ENCODE peak calls at places on chromosomes 12 and 14, in seven cellular contexts. C is activated CD8-positive, alpha-beta memory T cell treated with anti-CD3 and anti-CD28 coated beads, Interleukin-2, amount 10 ng/mL, durations not matched to agents 7 days and 5 days; E is heart right ventricle; W is left cardiac atrium; F is stimulated activated naive CD8-positive, alpha-beta T cell treated with anti-CD3 and anti-CD28 coated beads, Interleukin-15, Interleukin-2, amounts not matched to agents 100 U/mL and 50 U/mL, for 24 hours; U is activated CD8-positive, alpha-beta T cell treated with anti-CD3 and anti-CD28 coated beads, Interleukin-2, amount 10 ng/mL, durations not matched to agents 7 days and 5 days; N is aorta. D is an unnamed sample.

GRCh38 chr12:70459786-70460185 is 93.7 kb downstream of the KCNMB4 start:
- ATAC-seq in W (no peak), E (no peak), U (no peak), F (no peak), N (no peak), C (no peak), D (no peak)

GRCh38 chr14:71119075-71119474 is 211.8 kb downstream of the PCNX1 start:
- ATAC-seq in F (peak; percentile 91), W (no peak), E (no peak), N (no peak), U (no peak), C (no peak), D (no peak)

GRCh38 chr12:553216-554000 is 93.7 kb downstream of the B4GALNT3 start:
- ATAC-seq in F (peak; percentile 8), W (no peak), N (no peak), E (no peak), U (peak; percentile 84), C (peak; percentile 65), D (peak; percentile 26)

GRCh38 chr12:57150400-57150799 is 3.0 kb upstream of the LRP1-AS start:
- ATAC-seq in N (no peak), W (no peak), E (no peak), C (no peak), U (no peak), F (no peak), D (no peak)

GRCh38 chr12:45959025-45959424 is 31.3 kb downstream of the SCAF11 start:
- ATAC-seq in C (no peak), F (no peak), E (no peak), N (no peak), U (no peak), W (no peak), D (no peak)

GRCh38 chr14:44788612-44789011 is 173.1 kb downstream of the KLHL28 start:
- ATAC-seq in U (no peak), F (no peak), C (no peak), N (no peak), W (no peak), E (no peak), D (no peak)

GRCh38 chr12:100356646-100357223 is at the start of gene SLC17A8:
- ATAC-seq in N (no peak), W (no peak), F (no peak), U (no peak), C (no peak), E (no peak), D (no peak)

GRCh38 chr14:34732802-34733201 is 18.4 kb upstream of the CFL2 start:
- ATAC-seq in F (no peak), E (no peak), C (no peak), W (no peak), N (no peak), U (no peak), D (no peak)

GRCh38 chr12:46516933-46517578 is 144.5 kb upstream of the SLC38A2 start:
- ATAC-seq in N (no peak), E (no peak), F (peak; percentile 92), C (peak; percentile 96), U (peak; percentile 93), W (no peak), D (no peak)

GRCh38 chr12:119693006-119693405 is 25.1 kb downstream of the PRKAB1 start:
- ATAC-seq in E (peak; percentile 71), F (no peak), C (no peak), N (peak; percentile 84), U (no peak), W (peak; percentile 80), D (peak; percentile 75)

GRCh38 chr14:68509188-68509953 is 283.5 kb downstream of the ZFP36L1 start:
- ATAC-seq in F (no peak), N (no peak), C (no peak), U (no peak), W (no peak), E (no peak), D (no peak)

GRCh38 chr12:54398995-54399793 is 14.7 kb upstream of the ZNF385A start:
- ATAC-seq in U (peak; percentile 91), F (peak; percentile 87), W (peak; percentile 90), E (peak; percentile 86), N (peak; percentile 88), C (peak; percentile 88), D (peak; percentile 82)

GRCh38 chr12:2263921-2264320 is 211.1 kb downstream of the CACNA1C start:
- ATAC-seq in C (no peak), F (no peak), N (no peak), E (no peak), U (no peak), W (no peak), D (no peak)

GRCh38 chr14:91805659-91806058 is 61.7 kb downstream of the TC2N start:
- ATAC-seq in F (no peak), W (no peak), U (no peak), N (no peak), E (no peak), C (no peak), D (no peak)

GRCh38 chr12:12563529-12563928 is 866 bp upstream of the DUSP16 start:
- ATAC-seq in C (no peak), W (no peak), U (no peak), E (no peak), F (no peak), N (no peak), D (no peak)

GRCh38 chr12:53230971-53231858 is 794 bp downstream of the RARG start:
- ATAC-seq in C (no peak), F (no peak), N (no peak), U (no peak), E (no peak), W (no peak), D (no peak)

GRCh38 chr14:104766256-104766862 is 13.4 kb downstream of the SIVA1 start:
- ATAC-seq in U (no peak), F (no peak), C (no peak), E (no peak), N (no peak), W (no peak), D (no peak)

GRCh38 chr14:67569011-67569650 is 30.9 kb downstream of the PIGH start:
- ATAC-seq in F (no peak), C (no peak), W (no peak), U (no peak), N (no peak), E (no peak), D (no peak)